ENCODE peak calls at places on chromosomes 11 and 22, in eight cellular contexts. One of them, this sample, is unnamed.

GRCh38 chr22:49449377-49449776 is 378.3 kb downstream of the BRD1 start:
- DNase-seq in activated CD4-positive, alpha-beta T cell treated with anti-CD3 and anti-CD28 coated beads, Interleukin-2, amount 50 U/mL, for 1 hour: no peak
- DNase-seq in stimulated activated CD4-positive, alpha-beta T cell treated with anti-CD3 and anti-CD28 coated beads, TNF-alpha, amount 100 ng/mL, for 24 hours: no peak
- DNase-seq in fibroblast of mammary gland: no peak
- DNase-seq in NCI-H146: no peak
- DNase-seq in activated T-cell treated with anti-CD3 and anti-CD28 coated beads, Interleukin-2, amount 50 U/mL, for 48 hours: no peak
- DNase-seq in GM20000: no peak
- DNase-seq in kidney glomerular epithelial cell: no peak
- DNase-seq in this sample: no peak

GRCh38 chr11:61103851-61104423 is 1.6 kb downstream of the CD5 start:
- DNase-seq in activated CD4-positive, alpha-beta T cell treated with anti-CD3 and anti-CD28 coated beads, Interleukin-2, amount 50 U/mL, for 1 hour: no peak
- DNase-seq in stimulated activated CD4-positive, alpha-beta T cell treated with anti-CD3 and anti-CD28 coated beads, TNF-alpha, amount 100 ng/mL, for 24 hours: no peak
- DNase-seq in fibroblast of mammary gland: no peak
- DNase-seq in NCI-H146: no peak
- DNase-seq in activated T-cell treated with anti-CD3 and anti-CD28 coated beads, Interleukin-2, amount 50 U/mL, for 48 hours: peak
- DNase-seq in GM20000: no peak
- DNase-seq in kidney glomerular epithelial cell: no peak
- DNase-seq in this sample: no peak

GRCh38 chr11:61496602-61497400 is 11.7 kb upstream of the LRRC10B start:
- DNase-seq in activated CD4-positive, alpha-beta T cell treated with anti-CD3 and anti-CD28 coated beads, Interleukin-2, amount 50 U/mL, for 1 hour: no peak
- DNase-seq in stimulated activated CD4-positive, alpha-beta T cell treated with anti-CD3 and anti-CD28 coated beads, TNF-alpha, amount 100 ng/mL, for 24 hours: no peak
- DNase-seq in fibroblast of mammary gland: no peak
- DNase-seq in NCI-H146: no peak
- DNase-seq in activated T-cell treated with anti-CD3 and anti-CD28 coated beads, Interleukin-2, amount 50 U/mL, for 48 hours: no peak
- DNase-seq in GM20000: no peak
- DNase-seq in kidney glomerular epithelial cell: no peak
- DNase-seq in this sample: no peak

GRCh38 chr11:87422566-87422965 is 384.8 kb downstream of the TMEM135 start:
- DNase-seq in activated CD4-positive, alpha-beta T cell treated with anti-CD3 and anti-CD28 coated beads, Interleukin-2, amount 50 U/mL, for 1 hour: no peak
- DNase-seq in stimulated activated CD4-positive, alpha-beta T cell treated with anti-CD3 and anti-CD28 coated beads, TNF-alpha, amount 100 ng/mL, for 24 hours: no peak
- DNase-seq in fibroblast of mammary gland: no peak
- DNase-seq in NCI-H146: no peak
- DNase-seq in activated T-cell treated with anti-CD3 and anti-CD28 coated beads, Interleukin-2, amount 50 U/mL, for 48 hours: no peak
- DNase-seq in GM20000: no peak
- DNase-seq in kidney glomerular epithelial cell: peak
- DNase-seq in this sample: no peak

GRCh38 chr22:23204541-23205157 is 24.3 kb downstream of the BCR start:
- DNase-seq in activated CD4-positive, alpha-beta T cell treated with anti-CD3 and anti-CD28 coated beads, Interleukin-2, amount 50 U/mL, for 1 hour: no peak
- DNase-seq in stimulated activated CD4-positive, alpha-beta T cell treated with anti-CD3 and anti-CD28 coated beads, TNF-alpha, amount 100 ng/mL, for 24 hours: no peak
- DNase-seq in fibroblast of mammary gland: peak
- DNase-seq in NCI-H146: peak
- DNase-seq in activated T-cell treated with anti-CD3 and anti-CD28 coated beads, Interleukin-2, amount 50 U/mL, for 48 hours: no peak
- DNase-seq in GM20000: no peak
- DNase-seq in kidney glomerular epithelial cell: peak
- DNase-seq in this sample: no peak

GRCh38 chr22:43018615-43019014 is 3.7 kb upstream of the PACSIN2 start:
- DNase-seq in activated CD4-positive, alpha-beta T cell treated with anti-CD3 and anti-CD28 coated beads, Interleukin-2, amount 50 U/mL, for 1 hour: no peak
- DNase-seq in stimulated activated CD4-positive, alpha-beta T cell treated with anti-CD3 and anti-CD28 coated beads, TNF-alpha, amount 100 ng/mL, for 24 hours: no peak
- DNase-seq in fibroblast of mammary gland: no peak
- DNase-seq in NCI-H146: no peak
- DNase-seq in activated T-cell treated with anti-CD3 and anti-CD28 coated beads, Interleukin-2, amount 50 U/mL, for 48 hours: no peak
- DNase-seq in GM20000: no peak
- DNase-seq in kidney glomerular epithelial cell: peak
- DNase-seq in this sample: no peak

GRCh38 chr11:121321614-121322243 is 29.2 kb downstream of the SC5D start:
- DNase-seq in activated CD4-positive, alpha-beta T cell treated with anti-CD3 and anti-CD28 coated beads, Interleukin-2, amount 50 U/mL, for 1 hour: peak
- DNase-seq in stimulated activated CD4-positive, alpha-beta T cell treated with anti-CD3 and anti-CD28 coated beads, TNF-alpha, amount 100 ng/mL, for 24 hours: no peak
- DNase-seq in fibroblast of mammary gland: peak
- DNase-seq in NCI-H146: peak
- DNase-seq in activated T-cell treated with anti-CD3 and anti-CD28 coated beads, Interleukin-2, amount 50 U/mL, for 48 hours: peak
- DNase-seq in GM20000: peak
- DNase-seq in kidney glomerular epithelial cell: peak
- DNase-seq in this sample: no peak

GRCh38 chr11:65658174-65659021 is 4.3 kb downstream of the RELA start:
- DNase-seq in activated CD4-positive, alpha-beta T cell treated with anti-CD3 and anti-CD28 coated beads, Interleukin-2, amount 50 U/mL, for 1 hour: no peak
- DNase-seq in stimulated activated CD4-positive, alpha-beta T cell treated with anti-CD3 and anti-CD28 coated beads, TNF-alpha, amount 100 ng/mL, for 24 hours: no peak
- DNase-seq in fibroblast of mammary gland: no peak
- DNase-seq in NCI-H146: no peak
- DNase-seq in activated T-cell treated with anti-CD3 and anti-CD28 coated beads, Interleukin-2, amount 50 U/mL, for 48 hours: no peak
- DNase-seq in GM20000: peak
- DNase-seq in kidney glomerular epithelial cell: no peak
- DNase-seq in this sample: no peak

GRCh38 chr22:31911565-31912401 is 32.6 kb upstream of the YWHAH start:
- DNase-seq in activated CD4-positive, alpha-beta T cell treated with anti-CD3 and anti-CD28 coated beads, Interleukin-2, amount 50 U/mL, for 1 hour: no peak
- DNase-seq in stimulated activated CD4-positive, alpha-beta T cell treated with anti-CD3 and anti-CD28 coated beads, TNF-alpha, amount 100 ng/mL, for 24 hours: no peak
- DNase-seq in fibroblast of mammary gland: peak
- DNase-seq in NCI-H146: no peak
- DNase-seq in activated T-cell treated with anti-CD3 and anti-CD28 coated beads, Interleukin-2, amount 50 U/mL, for 48 hours: no peak
- DNase-seq in GM20000: no peak
- DNase-seq in kidney glomerular epithelial cell: no peak
- DNase-seq in this sample: no peak

GRCh38 chr11:57477507-57478189 is 17.3 kb downstream of the RTN4RL2 start:
- DNase-seq in activated CD4-positive, alpha-beta T cell treated with anti-CD3 and anti-CD28 coated beads, Interleukin-2, amount 50 U/mL, for 1 hour: no peak
- DNase-seq in stimulated activated CD4-positive, alpha-beta T cell treated with anti-CD3 and anti-CD28 coated beads, TNF-alpha, amount 100 ng/mL, for 24 hours: no peak
- DNase-seq in fibroblast of mammary gland: no peak
- DNase-seq in NCI-H146: no peak
- DNase-seq in activated T-cell treated with anti-CD3 and anti-CD28 coated beads, Interleukin-2, amount 50 U/mL, for 48 hours: no peak
- DNase-seq in GM20000: no peak
- DNase-seq in kidney glomerular epithelial cell: no peak
- DNase-seq in this sample: no peak

GRCh38 chr11:33320814-33321330 is 63.7 kb downstream of the HIPK3 start:
- DNase-seq in activated CD4-positive, alpha-beta T cell treated with anti-CD3 and anti-CD28 coated beads, Interleukin-2, amount 50 U/mL, for 1 hour: no peak
- DNase-seq in stimulated activated CD4-positive, alpha-beta T cell treated with anti-CD3 and anti-CD28 coated beads, TNF-alpha, amount 100 ng/mL, for 24 hours: no peak
- DNase-seq in fibroblast of mammary gland: no peak
- DNase-seq in NCI-H146: no peak
- DNase-seq in activated T-cell treated with anti-CD3 and anti-CD28 coated beads, Interleukin-2, amount 50 U/mL, for 48 hours: no peak
- DNase-seq in GM20000: no peak
- DNase-seq in kidney glomerular epithelial cell: no peak
- DNase-seq in this sample: no peak

GRCh38 chr22:41410311-41410751 is 28.6 kb downstream of the TEF start:
- DNase-seq in activated CD4-positive, alpha-beta T cell treated with anti-CD3 and anti-CD28 coated beads, Interleukin-2, amount 50 U/mL, for 1 hour: no peak
- DNase-seq in stimulated activated CD4-positive, alpha-beta T cell treated with anti-CD3 and anti-CD28 coated beads, TNF-alpha, amount 100 ng/mL, for 24 hours: no peak
- DNase-seq in fibroblast of mammary gland: no peak
- DNase-seq in NCI-H146: no peak
- DNase-seq in activated T-cell treated with anti-CD3 and anti-CD28 coated beads, Interleukin-2, amount 50 U/mL, for 48 hours: no peak
- DNase-seq in GM20000: no peak
- DNase-seq in kidney glomerular epithelial cell: no peak
- DNase-seq in this sample: no peak

GRCh38 chr11:29352273-29352672 is 664.6 kb downstream of the KCNA4 start:
- DNase-seq in activated CD4-positive, alpha-beta T cell treated with anti-CD3 and anti-CD28 coated beads, Interleukin-2, amount 50 U/mL, for 1 hour: no peak
- DNase-seq in stimulated activated CD4-positive, alpha-beta T cell treated with anti-CD3 and anti-CD28 coated beads, TNF-alpha, amount 100 ng/mL, for 24 hours: no peak
- DNase-seq in fibroblast of mammary gland: no peak
- DNase-seq in NCI-H146: no peak
- DNase-seq in activated T-cell treated with anti-CD3 and anti-CD28 coated beads, Interleukin-2, amount 50 U/mL, for 48 hours: no peak
- DNase-seq in GM20000: no peak
- DNase-seq in kidney glomerular epithelial cell: no peak
- DNase-seq in this sample: no peak

GRCh38 chr11:65541093-65542010 is 16.5 kb downstream of the SCYL1 start:
- DNase-seq in activated CD4-positive, alpha-beta T cell treated with anti-CD3 and anti-CD28 coated beads, Interleukin-2, amount 50 U/mL, for 1 hour: no peak
- DNase-seq in stimulated activated CD4-positive, alpha-beta T cell treated with anti-CD3 and anti-CD28 coated beads, TNF-alpha, amount 100 ng/mL, for 24 hours: no peak
- DNase-seq in fibroblast of mammary gland: no peak
- DNase-seq in NCI-H146: no peak
- DNase-seq in activated T-cell treated with anti-CD3 and anti-CD28 coated beads, Interleukin-2, amount 50 U/mL, for 48 hours: no peak
- DNase-seq in GM20000: no peak
- DNase-seq in kidney glomerular epithelial cell: no peak
- DNase-seq in this sample: no peak

GRCh38 chr11:111347723-111348115 is 31.4 kb downstream of the POU2AF1 start:
- DNase-seq in activated CD4-positive, alpha-beta T cell treated with anti-CD3 and anti-CD28 coated beads, Interleukin-2, amount 50 U/mL, for 1 hour: no peak
- DNase-seq in stimulated activated CD4-positive, alpha-beta T cell treated with anti-CD3 and anti-CD28 coated beads, TNF-alpha, amount 100 ng/mL, for 24 hours: no peak
- DNase-seq in fibroblast of mammary gland: peak
- DNase-seq in NCI-H146: no peak
- DNase-seq in activated T-cell treated with anti-CD3 and anti-CD28 coated beads, Interleukin-2, amount 50 U/mL, for 48 hours: no peak
- DNase-seq in GM20000: no peak
- DNase-seq in kidney glomerular epithelial cell: no peak
- DNase-seq in this sample: no peak

GRCh38 chr11:108871152-108871551 is 206.3 kb downstream of the DDX10 start:
- DNase-seq in activated CD4-positive, alpha-beta T cell treated with anti-CD3 and anti-CD28 coated beads, Interleukin-2, amount 50 U/mL, for 1 hour: peak
- DNase-seq in stimulated activated CD4-positive, alpha-beta T cell treated with anti-CD3 and anti-CD28 coated beads, TNF-alpha, amount 100 ng/mL, for 24 hours: no peak
- DNase-seq in fibroblast of mammary gland: peak
- DNase-seq in NCI-H146: peak
- DNase-seq in activated T-cell treated with anti-CD3 and anti-CD28 coated beads, Interleukin-2, amount 50 U/mL, for 48 hours: peak
- DNase-seq in GM20000: peak
- DNase-seq in kidney glomerular epithelial cell: peak
- DNase-seq in this sample: no peak

GRCh38 chr22:31586137-31586920 is 75.7 kb downstream of the PISD start:
- DNase-seq in activated CD4-positive, alpha-beta T cell treated with anti-CD3 and anti-CD28 coated beads, Interleukin-2, amount 50 U/mL, for 1 hour: no peak
- DNase-seq in stimulated activated CD4-positive, alpha-beta T cell treated with anti-CD3 and anti-CD28 coated beads, TNF-alpha, amount 100 ng/mL, for 24 hours: no peak
- DNase-seq in fibroblast of mammary gland: peak
- DNase-seq in NCI-H146: no peak
- DNase-seq in activated T-cell treated with anti-CD3 and anti-CD28 coated beads, Interleukin-2, amount 50 U/mL, for 48 hours: no peak
- DNase-seq in GM20000: no peak
- DNase-seq in kidney glomerular epithelial cell: no peak
- DNase-seq in this sample: no peak

GRCh38 chr11:44611687-44612437 is 46.4 kb downstream of the CD82 start:
- DNase-seq in activated CD4-positive, alpha-beta T cell treated with anti-CD3 and anti-CD28 coated beads, Interleukin-2, amount 50 U/mL, for 1 hour: peak
- DNase-seq in stimulated activated CD4-positive, alpha-beta T cell treated with anti-CD3 and anti-CD28 coated beads, TNF-alpha, amount 100 ng/mL, for 24 hours: peak
- DNase-seq in fibroblast of mammary gland: no peak
- DNase-seq in NCI-H146: no peak
- DNase-seq in activated T-cell treated with anti-CD3 and anti-CD28 coated beads, Interleukin-2, amount 50 U/mL, for 48 hours: peak
- DNase-seq in GM20000: peak
- DNase-seq in kidney glomerular epithelial cell: no peak
- DNase-seq in this sample: peak

GRCh38 chr11:28366549-28367341 is 258.6 kb downstream of the METTL15 start:
- DNase-seq in activated CD4-positive, alpha-beta T cell treated with anti-CD3 and anti-CD28 coated beads, Interleukin-2, amount 50 U/mL, for 1 hour: no peak
- DNase-seq in stimulated activated CD4-positive, alpha-beta T cell treated with anti-CD3 and anti-CD28 coated beads, TNF-alpha, amount 100 ng/mL, for 24 hours: no peak
- DNase-seq in fibroblast of mammary gland: peak
- DNase-seq in NCI-H146: no peak
- DNase-seq in activated T-cell treated with anti-CD3 and anti-CD28 coated beads, Interleukin-2, amount 50 U/mL, for 48 hours: no peak
- DNase-seq in GM20000: no peak
- DNase-seq in kidney glomerular epithelial cell: no peak
- DNase-seq in this sample: no peak

GRCh38 chr22:45962756-45963155 is 14.2 kb downstream of the WNT7B start:
- DNase-seq in activated CD4-positive, alpha-beta T cell treated with anti-CD3 and anti-CD28 coated beads, Interleukin-2, amount 50 U/mL, for 1 hour: no peak
- DNase-seq in stimulated activated CD4-positive, alpha-beta T cell treated with anti-CD3 and anti-CD28 coated beads, TNF-alpha, amount 100 ng/mL, for 24 hours: no peak
- DNase-seq in fibroblast of mammary gland: no peak
- DNase-seq in NCI-H146: no peak
- DNase-seq in activated T-cell treated with anti-CD3 and anti-CD28 coated beads, Interleukin-2, amount 50 U/mL, for 48 hours: no peak
- DNase-seq in GM20000: no peak
- DNase-seq in kidney glomerular epithelial cell: no peak
- DNase-seq in this sample: no peak

GRCh38 chr11:126823271-126823670 is 177.3 kb downstream of the KIRREL3 start:
- DNase-seq in activated CD4-positive, alpha-beta T cell treated with anti-CD3 and anti-CD28 coated beads, Interleukin-2, amount 50 U/mL, for 1 hour: no peak
- DNase-seq in stimulated activated CD4-positive, alpha-beta T cell treated with anti-CD3 and anti-CD28 coated beads, TNF-alpha, amount 100 ng/mL, for 24 hours: no peak
- DNase-seq in fibroblast of mammary gland: no peak
- DNase-seq in NCI-H146: no peak
- DNase-seq in activated T-cell treated with anti-CD3 and anti-CD28 coated beads, Interleukin-2, amount 50 U/mL, for 48 hours: no peak
- DNase-seq in GM20000: no peak
- DNase-seq in kidney glomerular epithelial cell: no peak
- DNase-seq in this sample: no peak

GRCh38 chr11:120147094-120147949 is 9.4 kb upstream of the TRIM29 start:
- DNase-seq in activated CD4-positive, alpha-beta T cell treated with anti-CD3 and anti-CD28 coated beads, Interleukin-2, amount 50 U/mL, for 1 hour: no peak
- DNase-seq in stimulated activated CD4-positive, alpha-beta T cell treated with anti-CD3 and anti-CD28 coated beads, TNF-alpha, amount 100 ng/mL, for 24 hours: no peak
- DNase-seq in fibroblast of mammary gland: no peak
- DNase-seq in NCI-H146: no peak
- DNase-seq in activated T-cell treated with anti-CD3 and anti-CD28 coated beads, Interleukin-2, amount 50 U/mL, for 48 hours: no peak
- DNase-seq in GM20000: no peak
- DNase-seq in kidney glomerular epithelial cell: no peak
- DNase-seq in this sample: no peak

GRCh38 chr11:94537051-94537600 is 6.6 kb upstream of the FUT4 start:
- DNase-seq in activated CD4-positive, alpha-beta T cell treated with anti-CD3 and anti-CD28 coated beads, Interleukin-2, amount 50 U/mL, for 1 hour: no peak
- DNase-seq in stimulated activated CD4-positive, alpha-beta T cell treated with anti-CD3 and anti-CD28 coated beads, TNF-alpha, amount 100 ng/mL, for 24 hours: no peak
- DNase-seq in fibroblast of mammary gland: peak
- DNase-seq in NCI-H146: no peak
- DNase-seq in activated T-cell treated with anti-CD3 and anti-CD28 coated beads, Interleukin-2, amount 50 U/mL, for 48 hours: no peak
- DNase-seq in GM20000: no peak
- DNase-seq in kidney glomerular epithelial cell: peak
- DNase-seq in this sample: no peak

GRCh38 chr11:17277024-17277584 is 565 bp downstream of the NUCB2 start:
- DNase-seq in activated CD4-positive, alpha-beta T cell treated with anti-CD3 and anti-CD28 coated beads, Interleukin-2, amount 50 U/mL, for 1 hour: no peak
- DNase-seq in stimulated activated CD4-positive, alpha-beta T cell treated with anti-CD3 and anti-CD28 coated beads, TNF-alpha, amount 100 ng/mL, for 24 hours: no peak
- DNase-seq in fibroblast of mammary gland: peak
- DNase-seq in NCI-H146: peak
- DNase-seq in activated T-cell treated with anti-CD3 and anti-CD28 coated beads, Interleukin-2, amount 50 U/mL, for 48 hours: no peak
- DNase-seq in GM20000: peak
- DNase-seq in kidney glomerular epithelial cell: peak
- DNase-seq in this sample: no peak

GRCh38 chr22:32628626-32629587 is 154.3 kb downstream of the FBXO7 start:
- DNase-seq in activated CD4-positive, alpha-beta T cell treated with anti-CD3 and anti-CD28 coated beads, Interleukin-2, amount 50 U/mL, for 1 hour: no peak
- DNase-seq in stimulated activated CD4-positive, alpha-beta T cell treated with anti-CD3 and anti-CD28 coated beads, TNF-alpha, amount 100 ng/mL, for 24 hours: no peak
- DNase-seq in fibroblast of mammary gland: peak
- DNase-seq in NCI-H146: no peak
- DNase-seq in activated T-cell treated with anti-CD3 and anti-CD28 coated beads, Interleukin-2, amount 50 U/mL, for 48 hours: no peak
- DNase-seq in GM20000: no peak
- DNase-seq in kidney glomerular epithelial cell: no peak
- DNase-seq in this sample: no peak

GRCh38 chr11:134609361-134610115 is 197.5 kb upstream of the B3GAT1 start:
- DNase-seq in activated CD4-positive, alpha-beta T cell treated with anti-CD3 and anti-CD28 coated beads, Interleukin-2, amount 50 U/mL, for 1 hour: no peak
- DNase-seq in stimulated activated CD4-positive, alpha-beta T cell treated with anti-CD3 and anti-CD28 coated beads, TNF-alpha, amount 100 ng/mL, for 24 hours: no peak
- DNase-seq in fibroblast of mammary gland: no peak
- DNase-seq in NCI-H146: no peak
- DNase-seq in activated T-cell treated with anti-CD3 and anti-CD28 coated beads, Interleukin-2, amount 50 U/mL, for 48 hours: no peak
- DNase-seq in GM20000: no peak
- DNase-seq in kidney glomerular epithelial cell: no peak
- DNase-seq in this sample: no peak

GRCh38 chr11:104146421-104146820 is 17.5 kb downstream of the PDGFD start:
- DNase-seq in activated CD4-positive, alpha-beta T cell treated with anti-CD3 and anti-CD28 coated beads, Interleukin-2, amount 50 U/mL, for 1 hour: no peak
- DNase-seq in stimulated activated CD4-positive, alpha-beta T cell treated with anti-CD3 and anti-CD28 coated beads, TNF-alpha, amount 100 ng/mL, for 24 hours: no peak
- DNase-seq in fibroblast of mammary gland: peak
- DNase-seq in NCI-H146: no peak
- DNase-seq in activated T-cell treated with anti-CD3 and anti-CD28 coated beads, Interleukin-2, amount 50 U/mL, for 48 hours: no peak
- DNase-seq in GM20000: no peak
- DNase-seq in kidney glomerular epithelial cell: no peak
- DNase-seq in this sample: no peak

GRCh38 chr22:27213766-27214581 is 556.6 kb downstream of the MIAT start:
- DNase-seq in activated CD4-positive, alpha-beta T cell treated with anti-CD3 and anti-CD28 coated beads, Interleukin-2, amount 50 U/mL, for 1 hour: no peak
- DNase-seq in stimulated activated CD4-positive, alpha-beta T cell treated with anti-CD3 and anti-CD28 coated beads, TNF-alpha, amount 100 ng/mL, for 24 hours: no peak
- DNase-seq in fibroblast of mammary gland: peak
- DNase-seq in NCI-H146: no peak
- DNase-seq in activated T-cell treated with anti-CD3 and anti-CD28 coated beads, Interleukin-2, amount 50 U/mL, for 48 hours: no peak
- DNase-seq in GM20000: no peak
- DNase-seq in kidney glomerular epithelial cell: no peak
- DNase-seq in this sample: no peak

GRCh38 chr11:20754957-20755356 is 85.6 kb downstream of the NELL1 start:
- DNase-seq in activated CD4-positive, alpha-beta T cell treated with anti-CD3 and anti-CD28 coated beads, Interleukin-2, amount 50 U/mL, for 1 hour: no peak
- DNase-seq in stimulated activated CD4-positive, alpha-beta T cell treated with anti-CD3 and anti-CD28 coated beads, TNF-alpha, amount 100 ng/mL, for 24 hours: no peak
- DNase-seq in fibroblast of mammary gland: no peak
- DNase-seq in NCI-H146: peak
- DNase-seq in activated T-cell treated with anti-CD3 and anti-CD28 coated beads, Interleukin-2, amount 50 U/mL, for 48 hours: no peak
- DNase-seq in GM20000: no peak
- DNase-seq in kidney glomerular epithelial cell: no peak
- DNase-seq in this sample: no peak

GRCh38 chr11:111540114-111540920 is at the start of gene LAYN:
- DNase-seq in activated CD4-positive, alpha-beta T cell treated with anti-CD3 and anti-CD28 coated beads, Interleukin-2, amount 50 U/mL, for 1 hour: peak
- DNase-seq in stimulated activated CD4-positive, alpha-beta T cell treated with anti-CD3 and anti-CD28 coated beads, TNF-alpha, amount 100 ng/mL, for 24 hours: no peak
- DNase-seq in fibroblast of mammary gland: peak
- DNase-seq in NCI-H146: peak
- DNase-seq in activated T-cell treated with anti-CD3 and anti-CD28 coated beads, Interleukin-2, amount 50 U/mL, for 48 hours: peak
- DNase-seq in GM20000: peak
- DNase-seq in kidney glomerular epithelial cell: no peak
- DNase-seq in this sample: no peak

GRCh38 chr11:76790251-76790650 is 7.1 kb downstream of the TSKU start:
- DNase-seq in activated CD4-positive, alpha-beta T cell treated with anti-CD3 and anti-CD28 coated beads, Interleukin-2, amount 50 U/mL, for 1 hour: no peak
- DNase-seq in stimulated activated CD4-positive, alpha-beta T cell treated with anti-CD3 and anti-CD28 coated beads, TNF-alpha, amount 100 ng/mL, for 24 hours: no peak
- DNase-seq in fibroblast of mammary gland: no peak
- DNase-seq in NCI-H146: no peak
- DNase-seq in activated T-cell treated with anti-CD3 and anti-CD28 coated beads, Interleukin-2, amount 50 U/mL, for 48 hours: no peak
- DNase-seq in GM20000: no peak
- DNase-seq in kidney glomerular epithelial cell: no peak
- DNase-seq in this sample: no peak

GRCh38 chr11:47359162-47359561 is 6.7 kb upstream of the MYBPC3 start:
- DNase-seq in activated CD4-positive, alpha-beta T cell treated with anti-CD3 and anti-CD28 coated beads, Interleukin-2, amount 50 U/mL, for 1 hour: no peak
- DNase-seq in stimulated activated CD4-positive, alpha-beta T cell treated with anti-CD3 and anti-CD28 coated beads, TNF-alpha, amount 100 ng/mL, for 24 hours: no peak
- DNase-seq in fibroblast of mammary gland: no peak
- DNase-seq in NCI-H146: no peak
- DNase-seq in activated T-cell treated with anti-CD3 and anti-CD28 coated beads, Interleukin-2, amount 50 U/mL, for 48 hours: no peak
- DNase-seq in GM20000: no peak
- DNase-seq in kidney glomerular epithelial cell: no peak
- DNase-seq in this sample: no peak

GRCh38 chr22:30196141-30196866 is 50.3 kb downstream of the LIF start:
- DNase-seq in activated CD4-positive, alpha-beta T cell treated with anti-CD3 and anti-CD28 coated beads, Interleukin-2, amount 50 U/mL, for 1 hour: peak
- DNase-seq in stimulated activated CD4-positive, alpha-beta T cell treated with anti-CD3 and anti-CD28 coated beads, TNF-alpha, amount 100 ng/mL, for 24 hours: peak
- DNase-seq in fibroblast of mammary gland: peak
- DNase-seq in NCI-H146: peak
- DNase-seq in activated T-cell treated with anti-CD3 and anti-CD28 coated beads, Interleukin-2, amount 50 U/mL, for 48 hours: peak
- DNase-seq in GM20000: peak
- DNase-seq in kidney glomerular epithelial cell: peak
- DNase-seq in this sample: peak

GRCh38 chr11:126318642-126319373 is 14.9 kb downstream of the DCPS start:
- DNase-seq in activated CD4-positive, alpha-beta T cell treated with anti-CD3 and anti-CD28 coated beads, Interleukin-2, amount 50 U/mL, for 1 hour: no peak
- DNase-seq in stimulated activated CD4-positive, alpha-beta T cell treated with anti-CD3 and anti-CD28 coated beads, TNF-alpha, amount 100 ng/mL, for 24 hours: no peak
- DNase-seq in fibroblast of mammary gland: peak
- DNase-seq in NCI-H146: no peak
- DNase-seq in activated T-cell treated with anti-CD3 and anti-CD28 coated beads, Interleukin-2, amount 50 U/mL, for 48 hours: peak
- DNase-seq in GM20000: peak
- DNase-seq in kidney glomerular epithelial cell: peak
- DNase-seq in this sample: peak